ENCODE peak calls at places on chromosomes 4 and X, in six cellular contexts. T is dorsolateral prefrontal cortex, D is astrocyte of the spinal cord, V is foreskin fibroblast, P is ovary, O is fibroblast of mammary gland. C is an unnamed sample.

GRCh38 chrX:71128915-71129765 is 10.7 kb downstream of the MED12 start:
- DNase-seq in T (peak; percentile 63), D (peak; percentile 52), V (peak; percentile 72), P (peak; percentile 76), O (peak; percentile 53), C (peak; percentile 68)

GRCh38 chr4:142923619-142924018 is 77.5 kb upstream of the INPP4B start:
- DNase-seq in T (no peak), D (no peak), V (no peak), P (no peak), O (no peak), C (no peak)

GRCh38 chr4:117421706-117422105 is 336.3 kb upstream of the TRAM1L1 start:
- DNase-seq in T (no peak), D (no peak), V (no peak), P (no peak), O (no peak), C (no peak)

GRCh38 chr4:72375050-72375736 is 193.8 kb downstream of the ADAMTS3 start:
- DNase-seq in T (no peak), D (peak; percentile 50), V (peak; percentile 67), P (no peak), O (peak; percentile 70), C (no peak)

GRCh38 chrX:78839711-78840110 is 92.2 kb downstream of the LPAR4 start:
- DNase-seq in T (no peak), D (no peak), V (no peak), P (no peak), O (no peak), C (no peak)

GRCh38 chrX:153450949-153451277 is 5.1 kb upstream of the TREX2 start:
- DNase-seq in T (no peak), D (no peak), V (no peak), P (peak; percentile 11), O (no peak), C (no peak)

GRCh38 chr4:97720869-97721432 is 422.3 kb downstream of the STPG2 start:
- DNase-seq in T (no peak), D (peak; percentile 28), V (no peak), P (no peak), O (peak; percentile 23), C (no peak)

GRCh38 chr4:123361195-123361861 is 35.3 kb upstream of the SPRY1 start:
- DNase-seq in T (no peak), D (peak; percentile 87), V (peak; percentile 90), P (no peak), O (peak; percentile 94), C (no peak)

GRCh38 chrX:6266041-6266440 is 37.4 kb upstream of the NLGN4X start:
- DNase-seq in T (no peak), D (no peak), V (no peak), P (no peak), O (no peak), C (no peak)

GRCh38 chr4:19850909-19851308 is 400.8 kb upstream of the SLIT2 start:
- DNase-seq in T (no peak), D (peak; percentile 95), V (peak; percentile 85), P (no peak), O (peak; percentile 89), C (no peak)

GRCh38 chr4:173242466-173243250 is 74.0 kb downstream of the GALNT7 start:
- DNase-seq in T (no peak), D (no peak), V (peak; percentile 12), P (no peak), O (peak; percentile 19), C (no peak)

GRCh38 chrX:136115124-136115908 is 32.0 kb upstream of the FHL1 start:
- DNase-seq in T (no peak), D (no peak), V (peak; percentile 31), P (peak; percentile 28), O (peak; percentile 37), C (no peak)

GRCh38 chr4:159856451-159856850 is 753.6 kb downstream of the RAPGEF2 start:
- DNase-seq in T (no peak), D (no peak), V (no peak), P (no peak), O (no peak), C (no peak)

GRCh38 chrX:72053508-72053907 is 78.2 kb downstream of the RTL5 start:
- DNase-seq in T (no peak), D (no peak), V (no peak), P (no peak), O (no peak), C (no peak)

GRCh38 chrX:56764975-56765791 is 36.1 kb downstream of the NBDY start:
- DNase-seq in T (no peak), D (no peak), V (no peak), P (no peak), O (no peak), C (no peak)

GRCh38 chrX:17738002-17738713 is 865 bp downstream of the SCML1 start:
- DNase-seq in T (no peak), D (peak; percentile 32), V (peak; percentile 50), P (peak; percentile 63), O (peak; percentile 29), C (no peak)

GRCh38 chr4:25795566-25796454 is 67.0 kb downstream of the SEL1L3 start:
- DNase-seq in T (no peak), D (peak; percentile 77), V (peak; percentile 62), P (no peak), O (peak; percentile 60), C (no peak)

GRCh38 chr4:836781-837301 is 10.9 kb upstream of the CPLX1 start:
- DNase-seq in T (no peak), D (no peak), V (no peak), P (peak; percentile 63), O (no peak), C (no peak)

GRCh38 chr4:8262637-8263322 is 6.8 kb upstream of the HTRA3 start:
- DNase-seq in T (no peak), D (no peak), V (no peak), P (no peak), O (no peak), C (no peak)

GRCh38 chr4:173014113-173014558 is 154.5 kb upstream of the GALNT7 start:
- DNase-seq in T (no peak), D (peak; percentile 89), V (peak; percentile 86), P (no peak), O (peak; percentile 83), C (no peak)

GRCh38 chr4:15925830-15926229 is 12.7 kb downstream of the FGFBP1 start:
- DNase-seq in T (no peak), D (no peak), V (no peak), P (no peak), O (no peak), C (no peak)

GRCh38 chrX:12681047-12681446 is 110.2 kb upstream of the PRPS2 start:
- DNase-seq in T (no peak), D (no peak), V (no peak), P (no peak), O (no peak), C (no peak)

GRCh38 chr4:71290074-71290473 is 48.7 kb upstream of the SLC4A4 start:
- DNase-seq in T (no peak), D (peak; percentile 63), V (peak; percentile 24), P (no peak), O (peak; percentile 63), C (no peak)

GRCh38 chr4:92265066-92265465 is 38.7 kb upstream of the GRID2 start:
- DNase-seq in T (no peak), D (no peak), V (no peak), P (no peak), O (no peak), C (no peak)

GRCh38 chr4:140308366-140309123 is 64.9 kb upstream of the SCOC start:
- DNase-seq in T (peak; percentile 51), D (peak; percentile 88), V (peak; percentile 89), P (peak; percentile 30), O (peak; percentile 96), C (no peak)

GRCh38 chr4:165493359-165493758 is 114.6 kb downstream of the CPE start:
- DNase-seq in T (peak; percentile 31), D (peak; percentile 67), V (peak; percentile 74), P (peak; percentile 57), O (peak; percentile 53), C (peak; percentile 27)

GRCh38 chr4:7341486-7342222 is 93.1 kb downstream of the PSAPL1 start:
- DNase-seq in T (no peak), D (peak; percentile 75), V (no peak), P (no peak), O (no peak), C (no peak)

GRCh38 chr4:40577588-40578253 is 51.9 kb downstream of the RBM47 start:
- DNase-seq in T (no peak), D (no peak), V (no peak), P (no peak), O (no peak), C (no peak)

GRCh38 chr4:169922632-169923276 is 103.4 kb downstream of the MFAP3L start:
- DNase-seq in T (no peak), D (no peak), V (peak; percentile 10), P (no peak), O (peak; percentile 23), C (no peak)

GRCh38 chr4:7073526-7074390 is 5.9 kb upstream of the GRPEL1 start:
- DNase-seq in T (peak; percentile 56), D (peak; percentile 30), V (peak; percentile 57), P (peak; percentile 61), O (peak; percentile 56), C (no peak)

GRCh38 chr4:78756721-78757120 is 19.4 kb upstream of the BMP2K start:
- DNase-seq in T (no peak), D (no peak), V (peak; percentile 32), P (no peak), O (no peak), C (no peak)
- TF ChIP-seq CTCF in T (no peak), D (no peak), V (no peak), P (no peak), O (no peak), C (no peak)

GRCh38 chrX:1749499-1749898 is 134.6 kb downstream of the ASMT start:
- DNase-seq in T (no peak), D (no peak), V (no peak), P (no peak), O (no peak), C (no peak)
- TF ChIP-seq CTCF in T (no peak), D (no peak), V (no peak), P (no peak), O (no peak), C (no peak)

GRCh38 chr4:152181150-152181549 is 354.7 kb downstream of the FBXW7 start:
- DNase-seq in T (no peak), D (no peak), V (no peak), P (no peak), O (no peak), C (no peak)

GRCh38 chr4:152176627-152177214 is 359.2 kb downstream of the FBXW7 start:
- DNase-seq in T (no peak), D (no peak), V (no peak), P (no peak), O (no peak), C (no peak)

GRCh38 chr4:152185786-152186540 is 349.9 kb downstream of the FBXW7 start:
- DNase-seq in T (no peak), D (no peak), V (no peak), P (no peak), O (peak; percentile 27), C (no peak)

DNA sequence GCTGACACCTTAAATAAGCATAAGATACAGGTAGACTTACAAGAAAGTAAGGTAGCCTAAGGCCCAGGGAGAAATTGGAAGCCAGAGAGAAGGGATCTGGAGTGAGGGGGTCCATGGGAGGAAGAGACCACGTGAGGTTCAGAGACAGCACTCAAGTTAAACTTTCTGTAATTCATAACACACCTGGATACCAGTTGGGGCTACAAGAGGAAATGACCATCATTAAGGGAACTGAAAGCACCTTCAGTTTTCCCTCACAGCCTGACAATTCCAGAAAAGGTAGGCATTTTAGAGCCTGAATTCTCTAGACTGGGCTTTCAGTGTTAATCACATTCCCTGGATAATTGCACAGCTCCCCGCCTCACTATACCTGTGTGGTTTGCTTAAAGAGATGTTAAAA is 355.5 kb downstream of the FBXW7 start:
- DNase-seq in T (no peak), D (no peak), V (no peak), P (no peak), O (no peak), C (no peak)
- TF ChIP-seq CTCF in T (no peak), D (no peak), V (no peak), P (no peak), O (no peak), C (no peak)

GRCh38 chr4:87220094-87220831 is at the start of gene KLHL8:
- DNase-seq in T (peak; percentile 71), D (peak; percentile 87), V (peak; percentile 96), P (peak; percentile 80), O (peak; percentile 76), C (peak; percentile 85)
- TF ChIP-seq CTCF in T (peak; percentile 47), D (no peak), V (peak; percentile 10), P (peak; percentile 1), O (peak; percentile 18), C (no peak)

C was measured in natural killer cell.